ENCODE peak calls at places on chromosomes 2 and 18, in five cellular contexts. One of them, this sample, is unnamed.

GRCh38 chr2:218003994-218004419 is 1.2 kb upstream of the TNS1 start:
- DNase-seq in HEK293T: no peak
- DNase-seq in T-helper 2 cell: no peak
- DNase-seq in iPS DF 6.9: no peak
- DNase-seq in T-helper 22 cell: no peak
- DNase-seq in this sample: no peak

GRCh38 chr18:12296087-12296403 is 12.0 kb upstream of the TUBB6 start:
- DNase-seq in HEK293T: no peak
- DNase-seq in T-helper 22 cell: no peak
- DNase-seq in iPS DF 6.9: no peak
- DNase-seq in T-helper 2 cell: no peak
- DNase-seq in this sample: peak

GRCh38 chr2:168378960-168379669 is 77.0 kb upstream of the CERS6 start:
- DNase-seq in T-helper 22 cell: no peak
- DNase-seq in iPS DF 6.9: no peak
- DNase-seq in HEK293T: no peak
- DNase-seq in T-helper 2 cell: peak
- DNase-seq in this sample: no peak

GRCh38 chr2:18559531-18559930 is 922 bp downstream of the RDH14 start:
- DNase-seq in T-helper 2 cell: no peak
- DNase-seq in iPS DF 6.9: no peak
- DNase-seq in T-helper 22 cell: no peak
- DNase-seq in HEK293T: peak
- DNase-seq in this sample: no peak

GRCh38 chr2:160334028-160334729 is 134.1 kb upstream of the ITGB6 start:
- DNase-seq in T-helper 2 cell: peak
- DNase-seq in HEK293T: no peak
- DNase-seq in T-helper 22 cell: peak
- DNase-seq in iPS DF 6.9: no peak
- DNase-seq in this sample: no peak

GRCh38 chr18:13680612-13681011 is 45.7 kb downstream of the FAM210A start:
- DNase-seq in iPS DF 6.9: peak
- DNase-seq in T-helper 22 cell: no peak
- DNase-seq in T-helper 2 cell: no peak
- DNase-seq in HEK293T: peak
- DNase-seq in this sample: peak

GRCh38 chr2:240577281-240578109 is 9.0 kb upstream of the CAPN10 start:
- DNase-seq in iPS DF 6.9: no peak
- DNase-seq in HEK293T: no peak
- DNase-seq in T-helper 22 cell: no peak
- DNase-seq in T-helper 2 cell: no peak
- DNase-seq in this sample: no peak

GRCh38 chr2:70310899-70311298 is 9.0 kb upstream of the FAM136A start:
- DNase-seq in T-helper 2 cell: no peak
- DNase-seq in T-helper 22 cell: no peak
- DNase-seq in HEK293T: no peak
- DNase-seq in iPS DF 6.9: no peak
- DNase-seq in this sample: no peak

GRCh38 chr2:29786361-29786760 is 135.0 kb downstream of the ALK start:
- DNase-seq in T-helper 22 cell: no peak
- DNase-seq in T-helper 2 cell: no peak
- DNase-seq in iPS DF 6.9: no peak
- DNase-seq in HEK293T: no peak
- DNase-seq in this sample: no peak

GRCh38 chr2:26640331-26640745 is 828 bp downstream of the CIB4 start:
- DNase-seq in HEK293T: no peak
- DNase-seq in T-helper 2 cell: no peak
- DNase-seq in iPS DF 6.9: no peak
- DNase-seq in T-helper 22 cell: no peak
- DNase-seq in this sample: no peak

GRCh38 chr2:72821118-72821517 is 4.7 kb downstream of the EXOC6B start:
- DNase-seq in T-helper 22 cell: no peak
- DNase-seq in HEK293T: no peak
- DNase-seq in T-helper 2 cell: no peak
- DNase-seq in iPS DF 6.9: no peak
- DNase-seq in this sample: no peak

GRCh38 chr2:132038179-132038882 is 123.4 kb downstream of the ANKRD30BL start:
- DNase-seq in iPS DF 6.9: no peak
- DNase-seq in T-helper 22 cell: no peak
- DNase-seq in HEK293T: peak
- DNase-seq in T-helper 2 cell: peak
- DNase-seq in this sample: peak

GRCh38 chr2:239609583-239610310 is 208.9 kb upstream of the HDAC4 start:
- DNase-seq in iPS DF 6.9: no peak
- DNase-seq in T-helper 2 cell: no peak
- DNase-seq in T-helper 22 cell: no peak
- DNase-seq in HEK293T: no peak
- DNase-seq in this sample: no peak

GRCh38 chr2:238668426-238668825 is 179.5 kb upstream of the TWIST2 start:
- DNase-seq in iPS DF 6.9: no peak
- DNase-seq in HEK293T: no peak
- DNase-seq in T-helper 2 cell: no peak
- DNase-seq in T-helper 22 cell: no peak
- DNase-seq in this sample: no peak

GRCh38 chr2:25714740-25715139 is 41.4 kb upstream of the DTNB start:
- DNase-seq in T-helper 2 cell: no peak
- DNase-seq in HEK293T: peak
- DNase-seq in T-helper 22 cell: no peak
- DNase-seq in iPS DF 6.9: no peak
- DNase-seq in this sample: no peak

GRCh38 chr2:233480490-233481202 is 85.9 kb downstream of the USP40 start:
- DNase-seq in iPS DF 6.9: no peak
- DNase-seq in HEK293T: no peak
- DNase-seq in T-helper 2 cell: no peak
- DNase-seq in T-helper 22 cell: no peak
- DNase-seq in this sample: peak

GRCh38 chr2:196262606-196263005 is 91.2 kb upstream of the STK17B start:
- DNase-seq in iPS DF 6.9: no peak
- DNase-seq in HEK293T: no peak
- DNase-seq in T-helper 2 cell: peak
- DNase-seq in T-helper 22 cell: no peak
- DNase-seq in this sample: no peak

GRCh38 chr2:200705305-200705985 is 106.3 kb upstream of the BZW1 start:
- DNase-seq in iPS DF 6.9: peak
- DNase-seq in T-helper 2 cell: no peak
- DNase-seq in HEK293T: peak
- DNase-seq in T-helper 22 cell: no peak
- DNase-seq in this sample: peak

GRCh38 chr2:109607766-109608165 is 6.0 kb downstream of the SEPTIN10 start:
- DNase-seq in T-helper 2 cell: no peak
- DNase-seq in HEK293T: no peak
- DNase-seq in iPS DF 6.9: no peak
- DNase-seq in T-helper 22 cell: no peak
- DNase-seq in this sample: no peak